ENCODE peak calls at places on chromosomes 16 and 17, in eight cellular contexts. M is epithelial cell of esophagus, F is lower leg skin, V is left ventricle myocardium inferior, A is fibroblast of lung, P is tibial nerve, C is lung, U is testis. H is an unnamed sample.

GRCh38 chr16:19685176-19685575 is 32.9 kb downstream of the KNOP1 start:
- DNase-seq in U (no peak), F (no peak), A (no peak), C (no peak), P (no peak), V (no peak), M (no peak), H (no peak)

GRCh38 chr17:78449983-78450382 is 71.5 kb downstream of the PGS1 start:
- DNase-seq in A (no peak), P (no peak), F (no peak), V (no peak), M (no peak), U (no peak), C (no peak), H (no peak)

GRCh38 chr16:84286568-84287220 is 8.0 kb upstream of the WFDC1 start:
- DNase-seq in C (peak; percentile 59), U (peak; percentile 63), M (no peak), A (peak; percentile 86), P (no peak), F (no peak), V (peak; percentile 83), H (no peak)

GRCh38 chr17:14940112-14940945 is 324.8 kb downstream of the PMP22 start:
- DNase-seq in F (no peak), P (peak; percentile 25), C (no peak), V (no peak), A (peak; percentile 45), U (no peak), M (peak; percentile 52), H (no peak)

GRCh38 chr16:76277099-76278030 is at the start of gene CNTNAP4:
- DNase-seq in U (peak; percentile 22), V (no peak), C (no peak), M (peak; percentile 4), F (peak; percentile 15), A (peak; percentile 6), P (peak; percentile 7), H (no peak)

GRCh38 chr17:31596382-31597323 is 205.2 kb downstream of the RAB11FIP4 start:
- DNase-seq in V (peak; percentile 76), M (peak; percentile 97), A (peak; percentile 96), U (peak; percentile 19), P (peak; percentile 35), C (peak; percentile 34), F (peak; percentile 75), H (peak; percentile 97)

GRCh38 chr16:14015948-14016347 is 55.2 kb upstream of the MRTFB start:
- DNase-seq in F (peak; percentile 74), V (no peak), A (peak; percentile 93), U (no peak), P (no peak), C (no peak), M (peak; percentile 89), H (peak; percentile 67)

GRCh38 chr16:23587726-23588125 is 8.4 kb downstream of the NDUFAB1 start:
- DNase-seq in A (peak; percentile 76), U (no peak), C (no peak), F (no peak), V (peak; percentile 36), P (no peak), M (no peak), H (peak; percentile 85)

GRCh38 chr16:87074635-87075318 is 242.4 kb downstream of the C16orf95 start:
- DNase-seq in M (no peak), P (no peak), U (no peak), V (no peak), A (no peak), C (no peak), F (no peak), H (peak; percentile 1)

GRCh38 chr17:58960068-58960467 is 146.6 kb downstream of the TRIM37 start:
- DNase-seq in A (peak; percentile 62), F (no peak), U (peak; percentile 20), M (peak; percentile 85), C (peak; percentile 36), V (no peak), P (no peak), H (peak; percentile 78)

GRCh38 chr17:78687944-78688343 is 94.1 kb downstream of the CYTH1 start:
- DNase-seq in F (no peak), P (no peak), C (no peak), M (no peak), U (no peak), V (no peak), A (no peak), H (no peak)

GRCh38 chr16:57648590-57649442 is 19.3 kb upstream of the ADGRG3 start:
- DNase-seq in C (peak; percentile 85), U (peak; percentile 84), A (peak; percentile 73), F (peak; percentile 73), M (peak; percentile 78), V (peak; percentile 72), P (peak; percentile 80), H (peak; percentile 74)

GRCh38 chr16:88854306-88855111 is 2.2 kb downstream of the GALNS start:
- DNase-seq in C (no peak), M (no peak), V (no peak), F (no peak), U (no peak), P (no peak), A (no peak), H (no peak)

GRCh38 chr17:77440571-77440981 is 299.8 kb downstream of the SEC14L1 start:
- DNase-seq in F (no peak), C (no peak), U (no peak), A (no peak), M (no peak), V (peak; percentile 47), P (no peak), H (no peak)

GRCh38 chr17:17871913-17872312 is 35.1 kb upstream of the SREBF1 start:
- DNase-seq in C (no peak), F (no peak), V (no peak), M (no peak), A (no peak), P (no peak), U (no peak), H (no peak)

GRCh38 chr16:80997964-80998620 is 8.6 kb downstream of the CMC2 start:
- DNase-seq in F (no peak), U (no peak), V (no peak), M (no peak), A (no peak), C (no peak), P (no peak), H (no peak)

GRCh38 chr17:19354123-19354522 is 8.4 kb downstream of the B9D1 start:
- DNase-seq in U (no peak), P (no peak), A (peak; percentile 87), M (peak; percentile 81), C (no peak), F (no peak), V (no peak), H (peak; percentile 86)

GRCh38 chr16:1371054-1371978 is 19.6 kb downstream of the GNPTG start:
- DNase-seq in U (peak; percentile 54), M (no peak), F (no peak), C (no peak), A (no peak), V (no peak), P (no peak), H (no peak)

GRCh38 chr16:23432176-23433128 is 20.5 kb downstream of the COG7 start:
- DNase-seq in A (no peak), F (no peak), V (no peak), U (no peak), C (no peak), P (no peak), M (peak; percentile 30), H (no peak)

DNA sequence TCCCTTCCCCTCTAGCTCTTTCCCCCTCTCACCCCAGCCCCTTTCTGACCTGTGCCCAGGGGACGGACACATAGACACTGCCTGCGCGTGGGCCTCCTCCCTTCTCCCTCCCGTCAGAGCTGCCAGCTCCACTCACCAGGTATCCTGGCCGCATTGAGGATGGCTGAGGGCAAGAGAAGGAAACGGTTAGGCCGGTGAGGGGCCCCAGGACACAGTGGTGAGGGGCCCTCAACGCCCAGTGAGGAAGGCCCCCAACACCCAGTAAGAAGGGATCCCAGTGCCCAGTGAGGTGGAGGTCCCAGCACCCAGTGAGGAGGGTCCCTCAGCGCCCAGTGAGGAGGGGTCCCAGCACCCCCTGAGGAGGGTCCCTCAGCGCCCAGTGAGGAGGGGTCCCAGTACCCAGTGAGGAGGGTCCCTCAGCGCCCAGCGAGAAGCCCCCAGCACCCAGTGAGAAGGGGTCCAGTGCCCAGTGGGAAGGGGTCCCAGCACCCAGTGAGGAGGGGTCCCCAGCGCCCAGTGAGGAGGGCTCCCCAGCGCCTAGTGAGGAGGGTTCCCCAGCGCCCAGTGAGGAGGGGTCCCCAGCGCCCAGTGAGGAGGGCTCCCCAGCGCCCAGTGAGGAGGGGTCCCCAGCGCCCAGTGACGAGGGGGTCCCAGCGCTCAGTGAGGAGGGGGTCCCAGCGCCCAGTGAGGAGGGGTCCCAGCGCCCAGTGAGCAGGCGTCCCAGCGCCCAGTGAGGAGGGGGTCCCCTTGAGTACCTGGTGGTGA is 1.1 kb downstream of the PRSS22 start:
- DNase-seq in F (no peak), P (no peak), V (no peak), C (no peak), M (no peak), A (no peak), U (no peak), H (no peak)
- H3K4me3 ChIP-seq in F (no peak overlapping the region), P (no peak overlapping the region), V (no peak overlapping the region), C (peak overlapping the region; percentile 45), M (peak overlapping the region; percentile 44), A (no peak overlapping the region), U (no peak overlapping the region), H (no peak overlapping the region)

DNA sequence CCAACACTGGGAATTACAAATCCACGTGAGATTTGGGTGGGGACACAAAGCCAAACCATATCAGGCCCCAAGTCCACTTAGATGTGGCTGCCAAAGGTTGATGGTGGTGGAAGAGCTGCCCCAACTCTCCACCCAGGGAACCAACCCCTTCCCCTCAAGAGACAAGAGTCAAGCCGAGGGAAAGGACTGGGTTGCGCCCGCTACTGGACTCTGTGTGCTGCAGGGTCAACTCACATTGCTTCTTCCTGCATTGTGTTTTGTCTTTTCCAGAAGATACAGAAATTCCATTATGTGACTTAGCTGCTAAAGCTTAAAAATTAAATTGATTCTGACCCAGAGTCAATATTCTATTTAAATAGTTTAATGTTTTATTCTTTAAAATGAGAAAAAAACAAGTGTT is 58.5 kb downstream of the ADAMTS18 start:
- DNase-seq in C (no peak), A (no peak), U (no peak), P (no peak), F (no peak), M (no peak), V (no peak), H (no peak)
- TF ChIP-seq CTCF in C (no peak), A (no peak), U (no peak), P (no peak), F (no peak), M (peak; percentile 11), V (no peak), H (no peak)

GRCh38 chr16:50718061-50718760 is 23.7 kb upstream of the CYLD start:
- DNase-seq in M (no peak), P (no peak), F (no peak), A (no peak), U (no peak), V (no peak), C (no peak), H (no peak)
- H3K4me3 ChIP-seq in M (no peak overlapping the region), P (no peak overlapping the region), F (no peak overlapping the region), A (peak overlapping the region; percentile 14), U (no peak overlapping the region), V (no peak overlapping the region), C (no peak overlapping the region), H (no peak overlapping the region)

DNA sequence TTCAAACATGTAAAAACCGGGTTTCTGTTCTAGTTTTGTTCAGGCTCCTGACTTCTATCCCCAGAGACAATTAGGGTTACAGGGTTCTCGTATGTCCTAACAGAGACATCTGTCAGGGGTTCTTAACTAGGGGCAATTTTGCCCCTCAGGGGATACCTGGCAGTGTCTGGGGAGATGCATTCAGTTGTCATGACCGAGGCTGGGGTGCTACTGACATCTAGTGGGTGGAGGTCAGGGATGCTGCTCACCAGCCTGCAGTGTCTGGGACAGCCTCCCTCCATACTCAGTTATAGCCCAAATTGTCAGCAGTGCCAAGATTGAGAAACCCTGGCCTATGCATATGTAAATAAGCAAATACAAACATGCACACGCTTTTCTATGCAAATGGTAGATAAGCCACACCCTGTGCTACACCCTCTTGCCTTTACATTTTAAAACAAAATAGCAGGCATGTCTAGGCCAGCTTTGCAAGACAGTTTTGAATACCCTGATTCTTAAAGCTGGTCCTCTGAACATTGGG is 37.4 kb downstream of the CLEC16A start:
- DNase-seq in C (no peak), A (peak; percentile 42), M (peak; percentile 84), F (peak; percentile 54), V (no peak), U (no peak), P (no peak), H (no peak)
- TF ChIP-seq CTCF in C (no peak), A (peak; percentile 30), M (peak; percentile 67), F (no peak), V (peak; percentile 28), U (no peak), P (no peak), H (peak; percentile 41)

H was measured in astrocyte of the spinal cord.